ENCODE peak calls at places on chromosome 3, in nine cellular contexts. O, P, R, U, S, D, J, Y and I are unnamed samples. For H3K36me3, the result is how much of the 10 kb centered on the place peaks cover.

GRCh38 chr3:96803860-96804259 is 10.5 kb upstream of the EPHA6 start:
- DNase-seq in O (no peak), P (no peak), R (peak), U (no peak), S (no peak), D (no peak), J (no peak), Y (no peak), I (no peak)

GRCh38 chr3:19947549-19948071 is 713 bp downstream of the RAB5A start:
- DNase-seq in O (peak), P (peak), R (peak), U (peak), S (peak), D (no peak), J (peak), Y (peak), I (peak)

GRCh38 chr3:84836961-84837360 is 121.8 kb upstream of the CADM2 start:
- DNase-seq in O (peak), P (no peak), R (no peak), U (no peak), S (no peak), D (no peak), J (peak), Y (peak), I (peak)

GRCh38 chr3:196323723-196324122 is 5.7 kb upstream of the DYNLT2B start:
- DNase-seq in O (no peak), P (no peak), R (no peak), U (peak), S (no peak), D (no peak), J (no peak), Y (no peak), I (no peak)

GRCh38 chr3:141940204-141940776 is 63.8 kb downstream of the ATP1B3 start:
- DNase-seq in O (no peak), P (no peak), R (peak), U (peak), S (no peak), D (peak), J (no peak), Y (no peak), I (peak)

GRCh38 chr3:137105277-137105977 is 147.6 kb downstream of the IL20RB start:
- DNase-seq in O (no peak), P (no peak), R (peak), U (peak), S (peak), D (no peak), J (peak), Y (peak), I (no peak)

GRCh38 chr3:156465222-156465621 is 89.7 kb downstream of the SSR3 start:
- DNase-seq in O (no peak), P (no peak), R (no peak), U (no peak), S (no peak), D (no peak), J (no peak), Y (no peak), I (no peak)

GRCh38 chr3:148006508-148006907 is 597.3 kb downstream of the ZIC1 start:
- DNase-seq in O (no peak), P (no peak), R (peak), U (peak), S (no peak), D (no peak), J (no peak), Y (no peak), I (no peak)

GRCh38 chr3:122782804-122783203 is 10.8 kb downstream of the HSPBAP1 start:
- DNase-seq in O (no peak), P (no peak), R (no peak), U (no peak), S (no peak), D (no peak), J (no peak), Y (no peak), I (no peak)

GRCh38 chr3:29591579-29591978 is 310.7 kb downstream of the RBMS3 start:
- DNase-seq in O (no peak), P (no peak), R (no peak), U (no peak), S (no peak), D (no peak), J (no peak), Y (no peak), I (no peak)

GRCh38 chr3:18378218-18378617 is 46.9 kb downstream of the SATB1 start:
- DNase-seq in O (no peak), P (no peak), R (no peak), U (no peak), S (no peak), D (no peak), J (no peak), Y (no peak), I (no peak)

GRCh38 chr3:175066617-175067415 is 207.7 kb downstream of the NAALADL2 start:
- DNase-seq in O (no peak), P (no peak), R (no peak), U (no peak), S (no peak), D (no peak), J (no peak), Y (no peak), I (no peak)

GRCh38 chr3:197003461-197004385 is 25.9 kb downstream of the MELTF start:
- DNase-seq in O (peak), P (no peak), R (no peak), U (no peak), S (no peak), D (no peak), J (no peak), Y (no peak), I (no peak)

GRCh38 chr3:10242182-10243065 is 5.8 kb upstream of the TATDN2 start:
- DNase-seq in O (peak), P (no peak), R (peak), U (peak), S (peak), D (no peak), J (no peak), Y (no peak), I (no peak)

GRCh38 chr3:186123012-186123411 is 14.1 kb upstream of the ETV5 start:
- DNase-seq in O (no peak), P (no peak), R (no peak), U (no peak), S (no peak), D (no peak), J (no peak), Y (no peak), I (no peak)

GRCh38 chr3:187849255-187849654 is 104.0 kb upstream of the BCL6 start:
- DNase-seq in O (no peak), P (no peak), R (no peak), U (no peak), S (no peak), D (no peak), J (no peak), Y (no peak), I (no peak)

GRCh38 chr3:185732782-185733181 is 92.1 kb downstream of the IGF2BP2 start:
- DNase-seq in O (no peak), P (no peak), R (peak), U (peak), S (no peak), D (no peak), J (peak), Y (no peak), I (no peak)

GRCh38 chr3:43043071-43043766 is 62.7 kb downstream of the POMGNT2 start:
- DNase-seq in O (no peak), P (no peak), R (no peak), U (no peak), S (no peak), D (no peak), J (no peak), Y (no peak), I (no peak)

GRCh38 chr3:10371167-10371566 is 50.3 kb upstream of the SEC13 start:
- DNase-seq in O (no peak), P (no peak), R (no peak), U (peak), S (no peak), D (no peak), J (no peak), Y (no peak), I (no peak)

GRCh38 chr3:186067360-186068242 is 41.3 kb downstream of the ETV5 start:
- DNase-seq in O (no peak), P (no peak), R (peak), U (no peak), S (no peak), D (no peak), J (no peak), Y (no peak), I (no peak)

GRCh38 chr3:104316118-104316517 is 1050.6 kb upstream of the ALCAM start:
- DNase-seq in O (no peak), P (no peak), R (peak), U (peak), S (no peak), D (no peak), J (no peak), Y (no peak), I (no peak)

GRCh38 chr3:171417813-171418212 is 42.4 kb downstream of the TNIK start:
- DNase-seq in O (no peak), P (no peak), R (peak), U (peak), S (no peak), D (no peak), J (no peak), Y (no peak), I (no peak)

GRCh38 chr3:37466660-37467359 is 292.4 kb upstream of the LRRFIP2 start:
- DNase-seq in O (no peak), P (no peak), R (no peak), U (no peak), S (no peak), D (no peak), J (no peak), Y (no peak), I (no peak)

GRCh38 chr3:141456328-141456689 is 30.5 kb upstream of the RASA2 start:
- DNase-seq in O (no peak), P (no peak), R (no peak), U (peak), S (no peak), D (no peak), J (no peak), Y (no peak), I (no peak)

GRCh38 chr3:9448071-9448470 is 50.7 kb downstream of the SETD5 start:
- DNase-seq in O (no peak), P (no peak), R (no peak), U (no peak), S (no peak), D (no peak), J (no peak), Y (no peak), I (no peak)

GRCh38 chr3:32303051-32303786 is 64.7 kb downstream of the CMTM8 start:
- DNase-seq in O (no peak), P (no peak), R (peak), U (no peak), S (peak), D (no peak), J (no peak), Y (no peak), I (no peak)

GRCh38 chr3:138349926-138350665 is 1.7 kb downstream of the MRAS start:
- DNase-seq in O (no peak), P (no peak), R (peak), U (peak), S (no peak), D (no peak), J (no peak), Y (no peak), I (no peak)

GRCh38 chr3:176953106-176954080 is 243.9 kb downstream of the TBL1XR1 start:
- DNase-seq in O (no peak), P (peak), R (peak), U (peak), S (no peak), D (no peak), J (no peak), Y (no peak), I (peak)

GRCh38 chr3:156142649-156143048 is 22.3 kb downstream of the KCNAB1 start:
- DNase-seq in O (no peak), P (no peak), R (no peak), U (no peak), S (no peak), D (no peak), J (no peak), Y (no peak), I (no peak)

GRCh38 chr3:171806200-171807128 is 3.8 kb downstream of the PLD1 start:
- DNase-seq in O (no peak), P (no peak), R (peak), U (peak), S (no peak), D (no peak), J (no peak), Y (no peak), I (no peak)

GRCh38 chr3:149585401-149585726 is 72.5 kb downstream of the WWTR1 start:
- DNase-seq in O (no peak), P (no peak), R (no peak), U (no peak), S (no peak), D (no peak), J (no peak), Y (no peak), I (no peak)

GRCh38 chr3:52507359-52507758 is 12.2 kb downstream of the STAB1 start:
- DNase-seq in O (no peak), P (no peak), R (peak), U (peak), S (no peak), D (no peak), J (no peak), Y (peak), I (no peak)

GRCh38 chr3:4981160-4981687 is 2.0 kb downstream of the BHLHE40 start:
- DNase-seq in O (no peak), P (no peak), R (no peak), U (peak), S (no peak), D (no peak), J (no peak), Y (no peak), I (no peak)

GRCh38 chr3:178699810-178700209 is 163.6 kb downstream of the KCNMB2 start:
- DNase-seq in O (no peak), P (no peak), R (peak), U (no peak), S (no peak), D (no peak), J (no peak), Y (no peak), I (no peak)

GRCh38 chr3:65729553-65729952 is 309.2 kb downstream of the MAGI1 start:
- DNase-seq in O (no peak), P (no peak), R (peak), U (peak), S (no peak), D (no peak), J (no peak), Y (no peak), I (no peak)

GRCh38 chr3:194396897-194397756 is 1.9 kb downstream of the GP5 start:
- DNase-seq in O (no peak), P (no peak), R (no peak), U (no peak), S (peak), D (no peak), J (no peak), Y (no peak), I (no peak)

GRCh38 chr3:117463276-117463675 is 753.7 kb downstream of the TUSC7 start:
- DNase-seq in O (no peak), P (no peak), R (peak), U (peak), S (no peak), D (no peak), J (no peak), Y (no peak), I (no peak)

GRCh38 chr3:47012342-47013230 is 33.1 kb downstream of the NBEAL2 start:
- DNase-seq in O (no peak), P (no peak), R (no peak), U (no peak), S (no peak), D (no peak), J (no peak), Y (no peak), I (no peak)

GRCh38 chr3:124791639-124792111 is 61.4 kb downstream of the UMPS start:
- DNase-seq in O (peak), P (no peak), R (peak), U (peak), S (no peak), D (peak), J (no peak), Y (no peak), I (no peak)

GRCh38 chr3:128634075-128634611 is 16.5 kb downstream of the RPN1 start:
- DNase-seq in O (peak), P (no peak), R (no peak), U (no peak), S (no peak), D (no peak), J (no peak), Y (no peak), I (no peak)

GRCh38 chr3:128629936-128630335 is 20.7 kb downstream of the RPN1 start:
- DNase-seq in O (no peak), P (no peak), R (no peak), U (no peak), S (no peak), D (no peak), J (no peak), Y (no peak), I (no peak)

GRCh38 chr3:128632301-128632700 is 18.3 kb downstream of the RPN1 start:
- DNase-seq in O (no peak), P (no peak), R (no peak), U (no peak), S (no peak), D (no peak), J (no peak), Y (no peak), I (no peak)
- H3K36me3 ChIP-seq in O (half or more), P (half or more), R (half or more), U (under half), S (under half), D (half or more), J (half or more), Y (half or more), I (under half)

DNA sequence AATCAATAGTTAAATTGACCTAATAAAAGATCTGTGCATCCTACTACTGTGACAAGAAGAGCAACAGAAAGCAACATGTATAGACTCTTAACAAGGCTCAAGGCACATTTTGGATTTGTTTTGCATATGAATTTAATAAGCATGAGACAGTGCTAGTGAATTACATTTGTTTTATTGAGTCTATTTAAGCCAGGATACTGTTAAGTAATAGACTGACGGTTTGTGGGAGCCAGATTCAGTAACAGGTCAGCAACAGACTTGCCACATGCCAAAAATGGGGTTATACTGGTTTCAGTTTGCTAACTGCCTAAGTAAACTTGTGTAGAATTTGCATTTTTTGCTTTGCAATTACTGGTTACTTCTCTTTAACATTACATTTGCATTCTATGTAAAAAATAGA is 54.0 kb downstream of the MBNL1 start:
- DNase-seq in O (no peak), P (no peak), R (no peak), U (no peak), S (no peak), D (no peak), J (no peak), Y (no peak), I (no peak)
- H3K36me3 ChIP-seq in O (under half), P (under half), R (under half), U (under half), S (under half), D (under half), J (under half), Y (under half), I (under half)

DNA sequence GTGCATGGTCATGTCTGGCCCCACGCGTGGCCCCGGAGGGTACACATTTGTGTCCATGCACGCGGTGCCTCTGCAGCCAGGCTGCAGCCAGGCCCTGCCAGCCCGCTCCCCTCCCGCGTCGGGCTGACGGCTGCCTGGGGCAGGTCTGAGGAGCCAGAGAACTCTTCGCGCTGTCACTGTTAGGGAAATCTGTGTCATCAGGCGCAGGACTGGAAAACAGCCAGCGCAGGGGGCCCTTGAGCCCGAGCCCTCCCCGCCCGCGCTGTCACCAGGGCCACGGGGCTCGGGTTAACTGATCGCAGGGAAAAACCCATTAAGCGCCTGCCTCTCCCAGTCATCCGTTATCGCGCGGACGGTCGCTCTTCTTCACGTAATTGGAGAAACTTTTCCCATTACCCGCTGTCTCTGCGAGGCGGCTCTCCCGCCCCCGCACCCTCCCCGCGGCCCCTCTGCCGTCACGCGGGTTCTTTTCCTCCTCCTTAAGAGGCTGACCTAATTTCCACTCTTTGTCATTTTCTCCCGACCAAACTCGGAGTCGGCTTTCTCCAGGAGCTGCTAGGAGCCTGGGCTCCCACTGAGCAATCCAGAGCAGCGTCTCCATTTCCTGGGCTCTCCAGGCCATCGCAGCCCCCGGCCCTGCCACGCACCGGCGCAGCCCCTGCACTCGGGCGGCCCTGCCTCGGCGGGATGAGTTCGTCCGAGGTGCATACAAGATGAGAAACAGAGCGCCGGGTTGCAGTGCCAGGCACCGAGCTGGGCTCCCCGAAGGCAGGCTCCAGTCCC is 57.5 kb upstream of the PRR23E start:
- DNase-seq in O (no peak), P (no peak), R (peak), U (peak), S (no peak), D (no peak), J (no peak), Y (no peak), I (no peak)
- H3K36me3 ChIP-seq in O (under half), P (under half), R (under half), U (under half), S (under half), D (under half), J (under half), Y (under half), I (under half)

GRCh38 chr3:49371946-49372345 is 13.8 kb upstream of the GPX1 start:
- DNase-seq in O (no peak), P (no peak), R (no peak), U (no peak), S (no peak), D (no peak), J (no peak), Y (no peak), I (no peak)
- H3K36me3 ChIP-seq in O (half or more), P (half or more), R (half or more), U (under half), S (under half), D (half or more), J (half or more), Y (half or more), I (under half)

GRCh38 chr3:12981631-12982265 is 91.5 kb downstream of the IQSEC1 start:
- DNase-seq in O (no peak), P (no peak), R (no peak), U (no peak), S (no peak), D (no peak), J (no peak), Y (no peak), I (no peak)

GRCh38 chr3:12979151-12979946 is 93.9 kb downstream of the IQSEC1 start:
- DNase-seq in O (no peak), P (no peak), R (no peak), U (no peak), S (no peak), D (no peak), J (no peak), Y (no peak), I (no peak)

GRCh38 chr3:12982619-12983101 is 90.6 kb downstream of the IQSEC1 start:
- DNase-seq in O (no peak), P (no peak), R (no peak), U (no peak), S (no peak), D (no peak), J (no peak), Y (no peak), I (no peak)

GRCh38 chr3:12979947-12980487 is 93.2 kb downstream of the IQSEC1 start:
- DNase-seq in O (no peak), P (no peak), R (no peak), U (no peak), S (no peak), D (no peak), J (no peak), Y (no peak), I (no peak)

GRCh38 chr3:12980596-12981290 is 92.5 kb downstream of the IQSEC1 start:
- DNase-seq in O (no peak), P (no peak), R (no peak), U (no peak), S (no peak), D (no peak), J (no peak), Y (no peak), I (no peak)
- H3K36me3 ChIP-seq in O (under half), P (under half), R (under half), U (under half), S (under half), D (under half), J (under half), Y (under half), I (under half)